ENCODE peak calls at places on chromosome 4, in five cellular contexts. Q, W, J, G and T are unnamed samples.

GRCh38 chr4:85707591-85707990 is 232.6 kb downstream of the ARHGAP24 start:
- DNase-seq in Q (no peak), W (no peak), J (no peak), G (no peak), T (no peak)

GRCh38 chr4:55121246-55121645 is 4.1 kb downstream of the KDR start:
- DNase-seq in Q (peak), W (no peak), J (no peak), G (no peak), T (peak)

GRCh38 chr4:87375719-87376291 is 15.2 kb downstream of the HSD17B11 start:
- DNase-seq in Q (peak), W (no peak), J (no peak), G (peak), T (no peak)

GRCh38 chr4:6783111-6783981 is 819 bp downstream of the KIAA0232 start:
- DNase-seq in Q (no peak), W (no peak), J (peak), G (peak), T (peak)

GRCh38 chr4:7020856-7021255 is 22.3 kb upstream of the TADA2B start:
- DNase-seq in Q (no peak), W (no peak), J (no peak), G (no peak), T (no peak)

GRCh38 chr4:106585920-106586349 is 217.4 kb upstream of the GIMD1 start:
- DNase-seq in Q (no peak), W (no peak), J (no peak), G (no peak), T (no peak)

GRCh38 chr4:3276961-3277360 is 15.9 kb upstream of the RGS12 start:
- DNase-seq in Q (no peak), W (no peak), J (no peak), G (no peak), T (no peak)

GRCh38 chr4:2742081-2742822 is 13.9 kb downstream of the TNIP2 start:
- DNase-seq in Q (no peak), W (no peak), J (no peak), G (no peak), T (no peak)

GRCh38 chr4:2646386-2647149 is 109.6 kb downstream of the TNIP2 start:
- DNase-seq in Q (no peak), W (no peak), J (no peak), G (no peak), T (no peak)

GRCh38 chr4:120509222-120509621 is 413.3 kb downstream of the PRDM5 start:
- DNase-seq in Q (no peak), W (no peak), J (no peak), G (no peak), T (no peak)

GRCh38 chr4:148052448-148052847 is 320.6 kb downstream of the ARHGAP10 start:
- DNase-seq in Q (no peak), W (no peak), J (no peak), G (no peak), T (no peak)

GRCh38 chr4:110198472-110199419 is at the start of gene ELOVL6:
- DNase-seq in Q (no peak), W (no peak), J (peak), G (peak), T (peak)